ENCODE peak calls at places on chromosome 2, in nine cellular contexts. I is pancreas; T is left ventricle myocardium inferior; M is K562; J is thoracic aorta; D is stimulated activated CD4-positive, alpha-beta T cell treated with anti-CD3 and anti-CD28 coated beads, Interleukin-1b, Interleukin-23, amount 100 ng/mL, for 48 hours; E is fibroblast of the conjunctiva; N is fibroblast of lung; A is mucosa of gallbladder. K is an unnamed sample.

GRCh38 chr2:207064128-207064694 is 101.5 kb downstream of the KLF7 start:
- DNase-seq in J (no peak), T (no peak), N (no peak), A (no peak), D (no peak), I (no peak), M (no peak), E (no peak), K (no peak)

GRCh38 chr2:48442610-48443360 is 87.2 kb upstream of the STON1 start:
- DNase-seq in E (no peak), A (no peak), T (no peak), M (no peak), J (no peak), I (no peak), N (no peak), D (no peak), K (no peak)

GRCh38 chr2:136384541-136385303 is 266.8 kb upstream of the CXCR4 start:
- DNase-seq in I (no peak), A (peak), T (no peak), M (peak), D (peak), N (peak), E (no peak), J (no peak), K (peak)

GRCh38 chr2:65227035-65227470 is 578 bp upstream of the ACTR2 start:
- DNase-seq in I (peak), T (no peak), E (no peak), J (no peak), D (no peak), N (peak), M (peak), A (no peak), K (no peak)

GRCh38 chr2:200905618-200906296 is 16.6 kb downstream of the NIF3L1 start:
- DNase-seq in I (peak), N (peak), A (peak), J (no peak), D (peak), M (peak), E (peak), T (peak), K (peak)

GRCh38 chr2:172427990-172428840 is 829 bp downstream of the ITGA6 start:
- DNase-seq in J (no peak), E (no peak), A (peak), N (peak), M (peak), I (peak), D (peak), T (peak), K (peak)

GRCh38 chr2:205936446-205936845 is 149.5 kb downstream of the INO80D start:
- DNase-seq in N (no peak), D (no peak), I (no peak), A (no peak), M (no peak), T (no peak), E (no peak), J (no peak), K (no peak)

GRCh38 chr2:36358317-36358659 is 2.7 kb downstream of the CRIM1 start:
- DNase-seq in J (no peak), I (no peak), N (peak), E (no peak), D (no peak), A (no peak), T (no peak), M (no peak), K (no peak)

GRCh38 chr2:1988049-1988448 is 243.7 kb upstream of the PXDN start:
- DNase-seq in A (peak), I (peak), D (no peak), J (no peak), M (no peak), N (no peak), E (no peak), T (no peak), K (no peak)

GRCh38 chr2:232315049-232315922 is 63.3 kb upstream of the ALPP start:
- DNase-seq in I (no peak), J (peak), M (no peak), D (peak), N (peak), T (peak), A (peak), E (no peak), K (no peak)

GRCh38 chr2:129256642-129257041 is 722.8 kb upstream of the RAB6C start:
- DNase-seq in E (no peak), M (no peak), J (no peak), I (no peak), D (no peak), T (no peak), N (no peak), A (no peak), K (no peak)

GRCh38 chr2:43898134-43898957 is 59.6 kb downstream of the ABCG8 start:
- DNase-seq in A (peak), J (no peak), D (no peak), M (peak), N (no peak), T (no peak), E (no peak), I (peak), K (no peak)